ENCODE peak calls at places on chromosome 15, in seven cellular contexts. U, D, V, Q, M, L and F are unnamed samples.

GRCh38 chr15:38406451-38406850 is 47.5 kb upstream of the FAM98B start:
- ATAC-seq in M (no peak), Q (no peak), L (no peak), D (no peak), U (no peak), V (no peak), F (no peak)

GRCh38 chr15:87844031-87844430 is 412.5 kb downstream of the NTRK3 start:
- ATAC-seq in D (no peak), Q (no peak), M (no peak), V (no peak), U (no peak), L (no peak), F (no peak)

GRCh38 chr15:41775651-41776050 is 1.4 kb downstream of the MAPKBP1 start:
- ATAC-seq in D (no peak), L (no peak), Q (no peak), V (no peak), M (no peak), U (no peak), F (no peak)

GRCh38 chr15:60583946-60584345 is 105.0 kb upstream of the ICE2 start:
- ATAC-seq in Q (no peak), U (peak), M (no peak), L (no peak), D (no peak), V (no peak), F (no peak)

GRCh38 chr15:77630956-77631789 is 1.5 kb downstream of the LINGO1 start:
- ATAC-seq in V (no peak), Q (no peak), D (no peak), M (no peak), U (no peak), L (no peak), F (no peak)

GRCh38 chr15:97072560-97072959 is 742.1 kb downstream of the NR2F2 start:
- ATAC-seq in M (no peak), U (no peak), L (no peak), V (peak), D (no peak), Q (no peak), F (no peak)

GRCh38 chr15:52509500-52510244 is 19.0 kb downstream of the MYO5A start:
- ATAC-seq in D (no peak), U (no peak), M (no peak), Q (no peak), V (no peak), L (no peak), F (no peak)

GRCh38 chr15:101439920-101440319 is 49.6 kb downstream of the PCSK6 start:
- ATAC-seq in V (peak), Q (peak), L (peak), U (no peak), D (no peak), M (no peak), F (peak)

GRCh38 chr15:89836255-89837133 is 21.8 kb upstream of the ANPEP start:
- ATAC-seq in Q (peak), D (no peak), V (peak), U (peak), L (peak), M (no peak), F (peak)

GRCh38 chr15:80066912-80067311 is 7.4 kb downstream of the ZFAND6 start:
- ATAC-seq in L (no peak), D (no peak), V (no peak), M (no peak), Q (no peak), U (no peak), F (no peak)

GRCh38 chr15:95940431-95940985 is 390.0 kb upstream of the NR2F2 start:
- ATAC-seq in M (no peak), V (no peak), D (no peak), U (no peak), Q (no peak), L (no peak), F (no peak)

GRCh38 chr15:57550640-57551039 is 41.1 kb upstream of the MYZAP start:
- ATAC-seq in V (peak), D (no peak), L (no peak), U (peak), Q (peak), M (no peak), F (peak)
- H3K27ac ChIP-seq in V (peak), D (no peak), L (no peak), U (peak), Q (peak), M (no peak), F (peak)

GRCh38 chr15:73631915-73632669 is 1.1 kb downstream of the NPTN start:
- ATAC-seq in L (peak), M (no peak), V (peak), U (peak), D (no peak), Q (peak), F (peak)

GRCh38 chr15:73630796-73631471 is 2.3 kb downstream of the NPTN start:
- ATAC-seq in M (no peak), U (no peak), D (no peak), Q (no peak), V (peak), L (no peak), F (no peak)

GRCh38 chr15:73633111-73633990 is at the start of gene NPTN:
- ATAC-seq in V (peak), U (peak), M (peak), Q (peak), D (peak), L (peak), F (peak)

GRCh38 chr15:73632670-73633058 is 525 bp downstream of the NPTN start:
- ATAC-seq in D (no peak), Q (peak), V (peak), M (no peak), U (peak), L (no peak), F (no peak)

DNA sequence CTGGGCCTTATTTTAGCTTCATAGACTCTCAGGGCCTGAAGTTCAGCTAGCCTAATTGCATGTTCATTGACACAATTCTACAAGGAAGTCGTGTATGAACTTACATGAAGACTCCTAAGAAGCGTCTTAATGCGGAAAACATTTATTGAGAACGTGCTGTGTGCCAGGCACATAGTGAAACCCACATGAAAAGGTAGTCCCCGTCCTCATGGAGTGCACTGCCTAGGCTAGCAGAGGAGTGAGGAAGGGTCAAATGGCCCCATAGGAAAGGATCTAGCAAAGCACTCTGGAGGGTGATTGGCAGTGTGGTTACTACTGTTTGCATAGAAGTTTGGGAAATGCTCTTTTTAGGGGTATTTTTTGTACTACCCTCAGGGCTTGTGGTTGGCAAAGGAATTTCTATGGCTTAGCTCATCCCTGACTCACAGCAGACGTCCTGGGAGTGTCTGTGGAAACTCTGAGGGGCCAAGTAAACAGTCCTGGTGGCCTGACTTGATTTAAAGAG is 854 bp upstream of the NPTN start:
- ATAC-seq in Q (no peak), D (no peak), V (no peak), U (no peak), L (no peak), M (no peak), F (no peak)
- H3K27ac ChIP-seq in Q (peak), D (peak), V (no peak), U (peak), L (peak), M (peak), F (peak)

GRCh38 chr15:84947947-84948830 is 33.5 kb upstream of the PDE8A start:
- ATAC-seq in L (peak), Q (peak), V (peak), U (no peak), M (peak), D (no peak), F (peak)
- H3K27ac ChIP-seq in L (peak), Q (no peak), V (no peak), U (no peak), M (peak), D (no peak), F (no peak)

DNA sequence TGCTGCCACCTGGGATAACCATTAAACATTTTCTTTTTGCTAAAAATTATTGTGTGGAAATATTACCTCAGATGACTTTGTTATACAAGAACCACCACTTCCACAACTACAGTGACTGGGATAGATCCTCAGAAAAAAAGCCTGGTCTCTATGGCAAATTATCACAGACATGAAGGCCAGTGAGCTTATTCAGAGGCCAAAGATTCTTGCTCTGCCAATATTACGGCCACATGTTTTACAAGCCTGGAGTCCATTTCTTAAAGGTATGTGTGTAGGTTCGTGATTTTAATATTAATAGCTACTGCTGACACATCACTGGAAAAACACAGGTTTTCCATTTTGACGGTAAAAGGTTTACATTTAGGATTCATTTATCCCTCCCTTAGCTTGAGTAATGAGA is 73.8 kb downstream of the MYO1E start:
- ATAC-seq in Q (no peak), L (no peak), D (no peak), U (no peak), V (no peak), M (no peak), F (no peak)
- H3K27ac ChIP-seq in Q (no peak), L (no peak), D (no peak), U (no peak), V (no peak), M (no peak), F (no peak)